ENCODE peak calls at places on chromosomes 12 and 14, in nine cellular contexts. J is fibroblast of the aortic adventitia, N is adrenal gland, I is lung, E is HepG2, V is AG04450, X is IMR-90, Z is coronary artery, A is upper lobe of right lung. G is an unnamed sample.

GRCh38 chr14:84927096-84927910 is 602.6 kb upstream of the FLRT2 start:
- DNase-seq in V (no peak), X (no peak), I (no peak), N (no peak), Z (no peak), J (no peak), E (no peak), A (no peak), G (no peak)

GRCh38 chr12:98513379-98514318 is 1.7 kb upstream of the TMPO start:
- DNase-seq in X (no peak), E (no peak), J (no peak), V (no peak), Z (no peak), I (no peak), N (peak), A (no peak), G (no peak)

GRCh38 chr14:93239869-93240677 is 33.0 kb downstream of the UBR7 start:
- DNase-seq in E (no peak), N (no peak), J (peak), Z (no peak), X (peak), V (peak), A (no peak), I (no peak), G (peak)

GRCh38 chr14:98203421-98203820 is 1068.6 kb downstream of the BCL11B start:
- DNase-seq in I (no peak), N (no peak), A (no peak), V (no peak), Z (no peak), X (no peak), E (no peak), J (no peak), G (no peak)

GRCh38 chr12:128853321-128854197 is at the start of gene GLT1D1:
- DNase-seq in J (no peak), A (no peak), V (no peak), I (no peak), E (no peak), Z (no peak), N (no peak), X (no peak), G (no peak)

GRCh38 chr12:288687-289086 is 26.1 kb upstream of the SLC6A13 start:
- DNase-seq in N (peak), E (no peak), V (no peak), J (peak), A (no peak), Z (no peak), X (peak), I (no peak), G (peak)

GRCh38 chr14:23306412-23307145 is at the start of gene BCL2L2:
- DNase-seq in X (peak), Z (peak), N (peak), A (peak), E (peak), V (peak), I (peak), J (peak), G (peak)

GRCh38 chr14:81772391-81772790 is 238.7 kb upstream of the SEL1L start:
- DNase-seq in A (no peak), V (no peak), X (no peak), E (no peak), N (no peak), J (no peak), I (no peak), Z (no peak), G (no peak)

GRCh38 chr12:32266756-32267155 is 132.6 kb upstream of the FGD4 start:
- DNase-seq in N (no peak), X (no peak), V (no peak), I (no peak), Z (no peak), A (no peak), E (no peak), J (no peak), G (no peak)

GRCh38 chr12:64618953-64619590 is 8.8 kb downstream of the RASSF3 start:
- DNase-seq in N (no peak), V (no peak), X (peak), E (no peak), J (peak), A (no peak), I (no peak), Z (peak), G (peak)

GRCh38 chr14:74612346-74613021 is 447 bp upstream of the LTBP2 start:
- DNase-seq in V (no peak), X (peak), E (peak), J (peak), I (peak), A (peak), Z (no peak), N (peak), G (peak)

GRCh38 chr12:56928262-56928661 is 5.9 kb downstream of the SDR9C7 start:
- DNase-seq in Z (no peak), A (no peak), J (no peak), N (no peak), V (no peak), E (no peak), I (no peak), X (no peak), G (no peak)

GRCh38 chr14:71714225-71714624 is 218.0 kb upstream of the RGS6 start:
- DNase-seq in I (no peak), Z (no peak), V (no peak), N (no peak), J (peak), E (no peak), X (peak), A (no peak), G (peak)

GRCh38 chr12:59408431-59408830 is 187.4 kb upstream of the SLC16A7 start:
- DNase-seq in V (no peak), X (peak), A (no peak), N (no peak), E (no peak), Z (no peak), J (peak), I (no peak), G (peak)

GRCh38 chr12:726281-727140 is 25.9 kb upstream of the WNK1 start:
- DNase-seq in J (peak), X (peak), V (no peak), A (no peak), Z (no peak), E (peak), I (no peak), N (peak), G (peak)

GRCh38 chr12:22361785-22362184 is 27.3 kb upstream of the ST8SIA1 start:
- DNase-seq in Z (no peak), J (no peak), E (no peak), I (no peak), N (no peak), A (no peak), V (no peak), X (no peak), G (no peak)

GRCh38 chr12:90712671-90713070 is 242.3 kb downstream of the CCER1 start:
- DNase-seq in V (no peak), N (no peak), E (no peak), A (no peak), J (no peak), Z (no peak), I (no peak), X (no peak), G (peak)

GRCh38 chr14:92037989-92038388 is 1.9 kb downstream of the TRIP11 start:
- DNase-seq in E (no peak), J (peak), V (no peak), I (no peak), X (peak), A (no peak), N (peak), Z (no peak), G (no peak)

GRCh38 chr12:51884676-51885229 is 3.1 kb upstream of the ANKRD33 start:
- DNase-seq in I (no peak), N (peak), Z (peak), V (no peak), X (peak), A (peak), E (peak), J (no peak), G (no peak)

GRCh38 chr14:100734031-100734990 is 7.6 kb downstream of the DLK1 start:
- DNase-seq in J (no peak), I (no peak), N (peak), V (no peak), E (no peak), A (peak), X (no peak), Z (no peak), G (no peak)

GRCh38 chr12:62963642-62964041 is 28.7 kb upstream of the PPM1H start:
- DNase-seq in V (no peak), Z (no peak), N (no peak), I (no peak), A (no peak), E (peak), X (no peak), J (no peak), G (no peak)

GRCh38 chr14:49424436-49425331 is 161.5 kb downstream of the RPS29 start:
- DNase-seq in X (no peak), A (no peak), N (no peak), Z (no peak), J (no peak), I (no peak), V (no peak), E (no peak), G (no peak)

GRCh38 chr12:108612788-108613282 is 15.0 kb upstream of the TMEM119 start:
- DNase-seq in A (no peak), E (no peak), J (no peak), I (no peak), X (no peak), Z (no peak), N (no peak), V (no peak), G (no peak)

GRCh38 chr12:19759229-19759628 is 319.9 kb downstream of the AEBP2 start:
- DNase-seq in J (peak), E (no peak), Z (no peak), A (no peak), V (peak), N (no peak), I (no peak), X (peak), G (peak)

DNA sequence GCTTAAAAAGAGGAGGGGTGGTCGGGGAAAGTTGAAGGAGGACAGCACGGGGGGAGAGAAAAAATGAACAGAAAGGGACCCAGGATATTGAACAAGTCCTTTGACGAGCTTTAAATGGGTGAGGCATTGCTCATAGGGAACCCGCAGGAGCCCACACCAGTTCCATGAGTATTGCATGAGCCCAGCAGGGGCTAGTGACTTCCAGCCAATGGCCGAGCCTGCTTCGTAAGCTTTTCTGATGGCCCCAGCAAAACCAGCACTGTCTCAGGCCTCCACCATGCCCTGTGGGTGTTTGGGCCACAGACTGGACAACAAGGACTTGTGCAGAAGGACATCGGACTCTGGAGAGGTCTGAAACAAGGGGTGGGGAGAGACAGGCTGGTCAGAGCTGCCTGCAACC is 109.5 kb downstream of the ZFP36L1 start:
- DNase-seq in X (peak), J (peak), E (no peak), I (no peak), N (no peak), Z (no peak), V (no peak), A (peak), G (peak)
- TF ChIP-seq CTCF in X (no peak), J (no peak), E (no peak), I (no peak), N (no peak), Z (no peak), V (no peak), A (no peak), G (no peak)

GRCh38 chr12:7801460-7801859 is 12.3 kb downstream of the NANOG start:
- DNase-seq in A (no peak), X (no peak), N (no peak), Z (no peak), I (no peak), J (no peak), V (no peak), E (no peak), G (no peak)
- H3K4me3 ChIP-seq in A (no peak), X (no peak), N (no peak), Z (no peak), I (no peak), J (no peak), V (no peak), E (no peak), G (no peak)

GRCh38 chr14:68655961-68656360 is 136.9 kb downstream of the ZFP36L1 start:
- DNase-seq in I (no peak), Z (peak), V (no peak), A (no peak), E (peak), J (no peak), N (peak), X (no peak), G (no peak)
- TF ChIP-seq CTCF in I (no peak), Z (no peak), V (no peak), A (no peak), E (peak), J (peak), N (no peak), X (no peak), G (peak)

DNA sequence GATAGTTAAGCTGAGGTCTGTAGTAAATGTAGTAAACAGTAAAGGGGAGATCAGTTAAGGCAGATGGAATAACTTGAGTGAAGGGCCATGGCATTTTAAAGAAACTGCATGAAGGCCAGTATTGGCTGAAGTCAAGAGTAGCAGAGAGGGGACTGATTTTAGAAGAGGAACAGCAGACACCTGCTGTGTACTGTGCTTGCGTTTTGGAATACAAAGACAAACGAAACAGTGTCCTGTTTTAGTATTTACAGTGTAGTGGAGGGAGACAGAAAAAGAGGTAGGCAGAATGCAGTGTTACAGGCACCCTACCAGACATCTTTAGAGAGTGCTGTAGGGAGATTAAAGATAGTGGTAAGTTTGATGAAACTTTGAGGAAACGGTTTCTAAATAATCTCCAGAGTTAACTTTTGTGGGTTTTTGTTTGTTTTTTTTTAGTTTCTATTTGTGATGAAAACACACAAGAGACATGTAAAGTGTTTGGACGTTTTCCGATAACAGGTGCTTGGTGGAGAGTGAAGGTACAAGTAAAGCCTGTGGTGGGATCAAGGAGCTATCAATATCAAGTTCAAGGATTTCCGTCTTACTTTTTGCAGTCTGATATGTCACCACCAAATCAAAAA is 2.1 kb downstream of the HELB start:
- DNase-seq in A (no peak), E (no peak), I (no peak), X (no peak), N (no peak), J (no peak), Z (no peak), V (no peak), G (no peak)
- H3K4me3 ChIP-seq in A (peak), E (no peak), I (no peak), X (no peak), N (no peak), J (no peak), Z (no peak), V (no peak), G (no peak)

DNA sequence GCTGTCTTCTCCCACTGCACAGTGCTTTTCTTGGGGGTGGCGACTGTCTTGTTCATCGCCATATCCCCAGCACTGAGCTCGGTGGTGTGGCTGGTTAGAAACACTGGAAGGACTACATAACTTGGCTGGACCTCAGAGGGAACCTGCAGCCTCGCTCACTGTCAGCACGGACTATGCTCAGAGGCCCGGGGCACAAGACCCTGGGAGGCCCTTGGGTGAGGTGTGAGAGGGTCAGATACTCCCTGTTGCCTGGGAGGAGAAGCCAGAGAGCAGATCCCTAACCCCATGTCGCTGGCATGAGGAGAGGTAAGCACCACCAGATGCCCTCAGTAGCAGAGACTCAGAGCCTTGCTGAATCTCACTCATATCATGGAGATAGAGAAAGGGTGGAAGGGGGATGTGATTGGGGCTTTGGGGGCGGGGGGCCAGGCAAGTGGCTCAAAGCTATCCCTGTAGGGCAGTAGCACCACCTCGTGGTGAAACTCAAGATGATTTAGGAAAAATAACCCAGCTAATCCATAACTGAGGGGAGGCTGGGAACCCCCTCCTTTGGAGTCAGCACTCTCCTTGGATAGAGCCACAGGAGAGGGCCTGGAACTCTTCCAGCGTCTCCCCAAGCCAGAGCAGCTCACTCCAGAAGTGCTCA is 18.7 kb upstream of the HDAC7 start:
- DNase-seq in Z (peak), N (peak), V (no peak), E (peak), J (peak), I (no peak), X (peak), A (peak), G (peak)
- TF ChIP-seq CTCF in Z (peak), N (peak), V (peak), E (peak), J (peak), I (peak), X (peak), A (peak), G (peak)

DNA sequence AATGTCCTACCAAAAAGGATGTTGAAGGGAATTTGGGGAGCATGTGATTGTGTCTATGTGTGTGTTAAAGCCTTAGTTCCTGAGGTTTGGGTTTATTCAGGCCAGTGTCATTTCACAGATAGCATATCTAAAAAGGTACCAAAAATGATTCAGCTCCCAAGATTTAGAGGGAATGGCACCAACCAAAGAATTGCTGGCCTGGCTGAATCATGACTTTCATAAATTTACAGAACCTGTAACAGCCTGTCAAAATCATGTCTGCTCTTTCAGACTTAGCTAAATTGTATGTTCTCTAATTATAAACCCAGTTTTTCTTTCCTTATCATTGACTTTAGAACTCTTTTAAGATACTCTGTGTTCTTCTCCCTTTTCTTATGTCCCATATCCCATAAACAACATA is 231.5 kb downstream of the NUBPL start:
- DNase-seq in N (no peak), J (no peak), I (no peak), V (no peak), A (no peak), Z (no peak), X (no peak), E (no peak), G (no peak)
- H3K4me3 ChIP-seq in N (no peak), J (no peak), I (no peak), V (no peak), A (no peak), Z (no peak), X (no peak), E (no peak), G (no peak)

GRCh38 chr12:26770239-26771070 is 62.5 kb downstream of the ITPR2 start:
- DNase-seq in N (no peak), E (peak), X (no peak), A (no peak), Z (no peak), V (no peak), J (no peak), I (no peak), G (no peak)

GRCh38 chr12:26768611-26769603 is 64.1 kb downstream of the ITPR2 start:
- DNase-seq in N (no peak), V (no peak), A (no peak), Z (no peak), X (no peak), I (no peak), E (peak), J (no peak), G (peak)

GRCh38 chr12:26767865-26768264 is 65.1 kb downstream of the ITPR2 start:
- DNase-seq in E (no peak), X (no peak), A (no peak), I (no peak), V (no peak), J (no peak), N (no peak), Z (no peak), G (no peak)

GRCh38 chr12:26769611-26770010 is 63.4 kb downstream of the ITPR2 start:
- DNase-seq in Z (no peak), N (no peak), X (no peak), I (no peak), V (no peak), A (no peak), E (no peak), J (no peak), G (no peak)

GRCh38 chr12:26767116-26767515 is 65.9 kb downstream of the ITPR2 start:
- DNase-seq in Z (no peak), A (no peak), V (no peak), I (no peak), E (peak), J (no peak), X (no peak), N (no peak), G (no peak)
- TF ChIP-seq CTCF in Z (no peak), A (no peak), V (no peak), I (no peak), E (peak), J (no peak), X (no peak), N (no peak), G (no peak)

DNA sequence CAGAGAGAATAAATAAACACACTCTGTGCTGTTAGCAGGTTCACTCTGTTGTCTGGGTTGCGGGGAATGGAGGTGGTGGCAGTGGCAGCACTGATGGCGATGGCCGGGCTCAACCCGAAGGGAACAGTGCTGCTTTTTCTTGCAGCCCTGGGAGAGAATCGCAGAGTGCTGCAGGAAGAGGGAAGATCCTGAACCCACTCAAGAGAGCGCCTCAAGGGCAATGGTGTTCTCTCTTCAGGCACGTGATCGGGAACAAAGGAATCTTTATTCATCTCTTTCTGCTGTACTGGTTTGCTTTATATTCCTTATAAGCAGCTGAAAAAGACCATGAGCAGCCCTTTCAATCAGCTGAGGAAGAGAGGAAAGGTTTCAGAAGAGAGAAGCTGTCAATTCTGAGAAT is 142.4 kb downstream of the PHLDA1 start:
- DNase-seq in N (no peak), E (no peak), X (no peak), V (no peak), A (no peak), I (no peak), J (no peak), Z (no peak), G (no peak)
- H3K4me3 ChIP-seq in N (no peak), E (no peak), X (no peak), V (no peak), A (no peak), I (no peak), J (no peak), Z (no peak), G (no peak)

DNA sequence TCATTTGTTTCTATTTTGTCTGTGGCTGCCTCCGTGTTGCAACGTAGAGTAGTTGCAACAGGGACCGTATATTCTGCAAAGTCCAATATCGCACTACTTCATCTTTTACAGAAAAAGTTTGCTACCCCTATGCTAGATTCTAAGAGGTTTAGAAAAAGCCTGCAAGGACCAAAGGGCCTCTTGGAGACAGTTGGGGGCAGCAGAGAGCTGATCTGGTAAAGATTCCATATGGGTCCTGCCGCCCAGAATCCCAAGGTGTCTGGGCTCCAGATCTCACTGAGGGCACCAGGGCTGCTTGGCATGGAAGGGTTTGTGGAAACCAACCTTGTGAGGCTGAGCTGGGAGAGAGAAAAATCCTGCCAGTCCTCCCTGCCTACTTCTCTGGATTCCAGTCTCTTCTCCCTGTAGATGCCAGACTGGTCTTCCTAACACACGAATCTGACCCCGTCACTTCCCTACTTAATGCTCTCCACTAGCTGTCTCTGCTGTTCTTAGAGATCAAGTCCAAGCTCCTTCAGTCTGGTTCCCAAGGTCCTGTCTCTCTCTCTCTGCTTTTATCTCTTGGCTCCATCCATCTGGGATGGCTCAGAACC is 74.6 kb downstream of the GLRX5 start:
- DNase-seq in E (peak), A (no peak), X (peak), I (no peak), N (peak), V (no peak), Z (no peak), J (peak), G (peak)
- TF ChIP-seq CTCF in E (peak), A (peak), X (peak), I (no peak), N (peak), V (peak), Z (no peak), J (peak), G (peak)